ENCODE peak calls at places on chromosomes 1 and 21, in nine cellular contexts. L is lower leg skin; N is activated CD8-positive, alpha-beta T cell treated with anti-CD3 and anti-CD28 coated beads for 36 hours; H is breast epithelium; R is NCI-H524; C is NCI-H69; F is activated CD4-positive, alpha-beta T cell treated with anti-CD3 and anti-CD28 coated beads, Interleukin-2, amount 10 ng/mL, durations not matched to agents 7 days and 5 days; S is stomach; G is stimulated activated CD8-positive, alpha-beta memory T cell treated with anti-CD3 and anti-CD28 coated beads, Interleukin-15, amount 100 ng/mL, for 1 hour. Y is an unnamed sample.
A peak's percentile ranks its signal among the peaks of the same experiment; 100 is the strongest.

GRCh38 chr1:218171302-218171893 is 113.7 kb upstream of the RRP15 start:
- DNase-seq in C (peak; percentile 66), L (no peak), S (no peak), R (peak; percentile 39), F (no peak), G (no peak), H (no peak), N (no peak), Y (no peak)

GRCh38 chr1:229848762-229849677 is 218.0 kb upstream of the GALNT2 start:
- DNase-seq in G (no peak), L (no peak), F (no peak), C (peak; percentile 77), H (no peak), S (no peak), N (peak; percentile 17), R (peak; percentile 53), Y (peak; percentile 6)

GRCh38 chr1:224259986-224260385 is 70.0 kb downstream of the NVL start:
- DNase-seq in G (no peak), F (no peak), N (no peak), L (no peak), C (no peak), R (no peak), S (no peak), H (no peak), Y (no peak)

GRCh38 chr1:155017946-155018316 is 15.3 kb downstream of the ZBTB7B start:
- DNase-seq in C (no peak), F (no peak), N (peak; percentile 33), G (no peak), S (no peak), H (no peak), L (no peak), R (no peak), Y (no peak)

GRCh38 chr1:4626061-4626460 is 28.3 kb upstream of the AJAP1 start:
- DNase-seq in L (no peak), H (no peak), R (no peak), F (no peak), N (no peak), C (no peak), G (no peak), S (no peak), Y (no peak)

GRCh38 chr21:43806017-43806710 is 16.8 kb downstream of the RRP1 start:
- DNase-seq in S (no peak), C (no peak), H (no peak), G (no peak), N (no peak), L (no peak), F (no peak), R (no peak), Y (no peak)

GRCh38 chr1:6052543-6053205 is 7.0 kb downstream of the KCNAB2 start:
- DNase-seq in R (peak; percentile 68), L (no peak), N (peak; percentile 56), S (peak; percentile 65), H (peak; percentile 27), F (peak; percentile 71), G (no peak), C (peak; percentile 65), Y (peak; percentile 32)

GRCh38 chr1:44842763-44843655 is at the start of gene PTCH2:
- DNase-seq in S (peak; percentile 53), L (peak; percentile 92), N (peak; percentile 48), C (peak; percentile 89), G (no peak), H (peak; percentile 58), R (peak; percentile 86), F (no peak), Y (peak; percentile 30)

GRCh38 chr1:11700655-11701467 is 9.4 kb downstream of the DRAXIN start:
- DNase-seq in S (no peak), N (no peak), H (no peak), C (no peak), G (no peak), F (no peak), L (no peak), R (peak; percentile 95), Y (no peak)

GRCh38 chr1:200282497-200283122 is 127.2 kb downstream of the ZNF281 start:
- DNase-seq in S (no peak), F (no peak), G (no peak), C (no peak), R (no peak), N (no peak), L (no peak), H (no peak), Y (no peak)

GRCh38 chr1:208541225-208541855 is 297.2 kb upstream of the PLXNA2 start:
- DNase-seq in C (peak; percentile 12), S (no peak), H (no peak), L (no peak), R (no peak), F (no peak), N (peak; percentile 7), G (no peak), Y (no peak)

GRCh38 chr21:35664683-35665082 is 395.6 kb downstream of the SETD4 start:
- DNase-seq in S (no peak), R (no peak), G (no peak), N (peak; percentile 11), F (no peak), C (no peak), L (no peak), H (peak; percentile 43), Y (no peak)

Y was measured in NCI-H748 treated with DMSO at 0.1 percent for 48 hours.